ENCODE peak calls at places on chromosomes 5 and 9, in four cellular contexts. O, J, A and C are unnamed samples.

GRCh38 chr5:75202935-75203334 is 33.7 kb downstream of the ANKRD31 start:
- DNase-seq in O (no peak), J (no peak), A (no peak), C (no peak)

GRCh38 chr9:35826071-35826701 is 2.3 kb downstream of the FAM221B start:
- DNase-seq in A (no peak), J (peak), O (no peak), C (peak)

GRCh38 chr5:79890871-79891249 is 100.2 kb downstream of the MTX3 start:
- DNase-seq in J (no peak), O (no peak), A (no peak), C (no peak)

GRCh38 chr9:7813030-7813429 is 13.5 kb upstream of the DMAC1 start:
- DNase-seq in O (no peak), J (no peak), A (no peak), C (no peak)

GRCh38 chr5:38593959-38594358 is 37.5 kb upstream of the LIFR start:
- DNase-seq in J (no peak), O (no peak), A (no peak), C (peak)

GRCh38 chr5:57993866-57994265 is 466.0 kb downstream of the PLK2 start:
- DNase-seq in J (no peak), A (no peak), O (no peak), C (no peak)

GRCh38 chr5:143542798-143543144 is 139.3 kb upstream of the NR3C1 start:
- DNase-seq in A (no peak), J (no peak), O (no peak), C (peak)

GRCh38 chr5:80619081-80619480 is 35.4 kb upstream of the MSH3 start:
- DNase-seq in J (no peak), A (no peak), O (no peak), C (no peak)

GRCh38 chr9:131707677-131708612 is 31.9 kb downstream of the RAPGEF1 start:
- DNase-seq in J (no peak), A (no peak), O (peak), C (peak)

GRCh38 chr9:125564641-125565040 is 142.4 kb downstream of the MAPKAP1 start:
- DNase-seq in A (no peak), O (no peak), J (no peak), C (no peak)

GRCh38 chr9:77291714-77292113 is 114.4 kb downstream of the VPS13A start:
- DNase-seq in J (no peak), A (peak), O (no peak), C (peak)

GRCh38 chr9:5900622-5901021 is 9.9 kb downstream of the MLANA start:
- DNase-seq in A (no peak), J (no peak), O (no peak), C (no peak)

GRCh38 chr5:80288177-80288576 is 31.6 kb upstream of the SPZ1 start:
- DNase-seq in J (no peak), O (no peak), A (no peak), C (no peak)

GRCh38 chr5:9325549-9325948 is 220.3 kb downstream of the SEMA5A start:
- DNase-seq in O (no peak), J (no peak), A (no peak), C (no peak)

GRCh38 chr5:78896128-78896527 is 89.0 kb downstream of the ARSB start:
- DNase-seq in A (no peak), O (peak), J (no peak), C (peak)

GRCh38 chr5:138809391-138809790 is 56.2 kb downstream of the CTNNA1 start:
- DNase-seq in O (peak), A (no peak), J (no peak), C (peak)

GRCh38 chr9:72048850-72049249 is 11.6 kb downstream of the C9orf57 start:
- DNase-seq in A (no peak), J (no peak), O (no peak), C (no peak)

GRCh38 chr9:117073539-117074336 is 341.1 kb downstream of the ASTN2 start:
- DNase-seq in J (no peak), O (no peak), A (peak), C (peak)

GRCh38 chr9:125447202-125447802 is 185.7 kb downstream of the GAPVD1 start:
- DNase-seq in A (no peak), J (no peak), O (no peak), C (no peak)

GRCh38 chr5:73851782-73852181 is 225.8 kb downstream of the ARHGEF28 start:
- DNase-seq in O (no peak), J (no peak), A (no peak), C (no peak)

GRCh38 chr5:158484246-158484645 is 615.5 kb downstream of the EBF1 start:
- DNase-seq in A (no peak), O (no peak), J (no peak), C (no peak)

GRCh38 chr5:40270274-40270855 is 409.4 kb upstream of the PTGER4 start:
- DNase-seq in A (no peak), J (no peak), O (no peak), C (no peak)

GRCh38 chr9:136341042-136341655 is 13.8 kb downstream of the GPSM1 start:
- DNase-seq in A (no peak), O (no peak), J (no peak), C (no peak)

GRCh38 chr9:36993933-36994764 is 39.9 kb downstream of the PAX5 start:
- DNase-seq in O (no peak), A (no peak), J (no peak), C (no peak)

GRCh38 chr5:179259731-179260323 is 85.4 kb downstream of the ADAMTS2 start:
- DNase-seq in O (no peak), A (no peak), J (peak), C (no peak)

GRCh38 chr5:179387151-179388110 is 42.2 kb upstream of the ADAMTS2 start:
- DNase-seq in O (no peak), J (peak), A (no peak), C (no peak)

GRCh38 chr5:14036514-14036913 is 92.0 kb upstream of the DNAH5 start:
- DNase-seq in A (no peak), J (no peak), O (no peak), C (peak)

GRCh38 chr9:105341784-105342183 is 97.3 kb downstream of the SLC44A1 start:
- DNase-seq in A (no peak), J (no peak), O (no peak), C (peak)